ENCODE peak calls at places on chromosomes 7 and 10, in four cellular contexts. U, Y, S and T are unnamed samples.

GRCh38 chr7:92035576-92035975 is 94.9 kb downstream of the AKAP9 start:
- DNase-seq in U (no peak), Y (no peak), S (no peak), T (no peak)

GRCh38 chr7:89027781-89028180 is 232.2 kb upstream of the TEX47 start:
- DNase-seq in U (no peak), Y (no peak), S (no peak), T (no peak)

GRCh38 chr10:17429490-17429889 is 24.9 kb downstream of the ST8SIA6 start:
- DNase-seq in U (no peak), Y (no peak), S (no peak), T (no peak)

GRCh38 chr10:43857206-43857952 is 208.7 kb upstream of the ZNF32 start:
- DNase-seq in U (no peak), Y (no peak), S (no peak), T (no peak)

GRCh38 chr7:12583181-12583580 is 12.7 kb downstream of the SCIN start:
- DNase-seq in U (no peak), Y (no peak), S (no peak), T (no peak)

GRCh38 chr7:47239927-47240570 is 341.9 kb downstream of the TNS3 start:
- DNase-seq in U (peak; percentile 29), Y (no peak), S (no peak), T (no peak)

GRCh38 chr10:62252051-62252450 is 16.6 kb downstream of the RTKN2 start:
- DNase-seq in U (no peak), Y (no peak), S (no peak), T (no peak)

GRCh38 chr10:42551582-42552187 is 86.7 kb downstream of the ZNF33B start:
- DNase-seq in U (no peak), Y (no peak), S (no peak), T (no peak)

GRCh38 chr10:93573051-93573909 is 6.8 kb downstream of the FFAR4 start:
- DNase-seq in U (no peak), Y (peak; percentile 64), S (peak; percentile 32), T (no peak)

GRCh38 chr10:85147346-85148250 is 819.2 kb downstream of the CCSER2 start:
- DNase-seq in U (no peak), Y (no peak), S (no peak), T (no peak)

GRCh38 chr10:129402459-129402858 is 64.6 kb upstream of the MGMT start:
- DNase-seq in U (no peak), Y (no peak), S (no peak), T (peak; percentile 32)

GRCh38 chr7:132380065-132380464 is 196.2 kb downstream of the PLXNA4 start:
- DNase-seq in U (peak; percentile 48), Y (no peak), S (no peak), T (peak; percentile 81)

GRCh38 chr10:127755758-127756157 is 18.8 kb downstream of the FOXI2 start:
- DNase-seq in U (no peak), Y (no peak), S (no peak), T (no peak)

GRCh38 chr7:130910949-130911944 is 177.2 kb upstream of the KLF14 start:
- DNase-seq in U (no peak), Y (no peak), S (no peak), T (peak; percentile 18)
- H3K4me3 ChIP-seq in U (peak overlapping the region; percentile 41), Y (peak overlapping the region; percentile 58), S (no peak overlapping the region), T (peak overlapping the region; percentile 46)

DNA sequence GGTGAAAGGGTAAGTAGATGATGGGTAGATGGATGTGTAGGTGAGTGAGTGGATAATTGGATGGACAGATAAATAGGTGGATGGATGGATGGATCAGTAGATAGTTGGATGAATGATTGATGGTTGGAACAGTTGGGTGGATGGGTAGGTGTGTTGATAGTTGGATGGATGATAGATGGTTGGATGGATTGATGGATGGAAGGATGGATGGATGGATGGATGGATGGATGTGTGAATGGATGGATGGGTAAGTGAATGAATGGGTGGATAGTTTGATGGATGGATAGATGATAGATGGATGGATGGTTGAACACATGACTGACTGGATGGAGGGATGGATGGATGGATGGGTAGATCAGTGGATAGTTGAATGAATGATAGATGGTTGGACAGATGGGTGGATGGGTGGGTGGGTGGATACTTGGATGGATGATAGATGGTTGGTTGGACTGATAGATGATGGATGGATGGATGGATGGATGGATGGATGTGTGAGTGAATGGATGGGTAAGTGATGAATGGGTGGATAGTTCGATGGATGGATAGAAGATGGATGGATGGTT is 37.0 kb downstream of the PDGFA start:
- DNase-seq in U (no peak), Y (no peak), S (no peak), T (no peak)
- H3K4me1 ChIP-seq in U (no peaks in the 10 kb centered on the region), Y (peaks cover 14% of the 10 kb centered on the region), S (no peaks in the 10 kb centered on the region), T (peaks cover 19% of the 10 kb centered on the region)

DNA sequence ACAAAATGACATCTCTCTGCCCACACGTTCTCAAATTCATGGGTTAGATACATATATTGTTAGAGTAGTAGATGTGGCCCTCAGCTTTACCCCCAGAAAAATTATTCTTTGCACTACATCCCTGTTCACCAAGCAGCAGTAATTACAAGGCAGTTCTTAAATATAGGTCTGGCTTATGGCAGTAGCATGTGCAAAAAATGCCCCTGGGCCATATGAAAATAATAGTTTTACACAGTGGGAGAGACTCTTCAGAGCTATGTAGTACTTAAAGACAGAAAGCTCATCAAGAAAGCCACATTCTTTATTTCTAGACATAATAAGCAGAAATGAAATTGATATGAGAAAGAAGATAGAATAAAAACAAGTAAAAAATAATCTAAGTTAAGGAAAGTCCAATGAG is 196.3 kb upstream of the FOXP2 start:
- DNase-seq in U (no peak), Y (no peak), S (no peak), T (no peak)
- TF ChIP-seq CTCF in U (no peak), Y (no peak), S (no peak), T (no peak)

GRCh38 chr7:42162560-42163325 is 74.3 kb downstream of the GLI3 start:
- DNase-seq in U (no peak), Y (no peak), S (no peak), T (no peak)

GRCh38 chr7:42159150-42159549 is 77.9 kb downstream of the GLI3 start:
- DNase-seq in U (no peak), Y (no peak), S (no peak), T (no peak)

GRCh38 chr7:42164946-42165345 is 72.1 kb downstream of the GLI3 start:
- DNase-seq in U (no peak), Y (no peak), S (no peak), T (no peak)

GRCh38 chr7:42156957-42157721 is 79.9 kb downstream of the GLI3 start:
- DNase-seq in U (no peak), Y (no peak), S (no peak), T (no peak)

GRCh38 chr7:42161723-42162122 is 75.3 kb downstream of the GLI3 start:
- DNase-seq in U (no peak), Y (no peak), S (no peak), T (no peak)
- H3K4me3 ChIP-seq in U (no peak overlapping the region), Y (no peak overlapping the region), S (no peak overlapping the region), T (no peak overlapping the region)